ENCODE peak calls at places on chromosome 13, in four cellular contexts. One of them, this sample, is unnamed.
A peak's percentile ranks its signal among the peaks of the same experiment; 100 is the strongest.

GRCh38 chr13:40492511-40492910 is 173.9 kb downstream of the FOXO1 start:
- DNase-seq in CD8-positive, alpha-beta T cell: no peak
- DNase-seq in esophagus squamous epithelium: no peak
- DNase-seq in stomach: no peak
- DNase-seq in this sample: no peak

GRCh38 chr13:51154029-51154555 is 43.0 kb upstream of the C13orf42 start:
- DNase-seq in CD8-positive, alpha-beta T cell: no peak
- DNase-seq in esophagus squamous epithelium: no peak
- DNase-seq in stomach: no peak
- DNase-seq in this sample: no peak

GRCh38 chr13:110467516-110467915 is 94.0 kb downstream of the RAB20 start:
- DNase-seq in CD8-positive, alpha-beta T cell: no peak
- DNase-seq in esophagus squamous epithelium: no peak
- DNase-seq in stomach: no peak
- DNase-seq in this sample: no peak

GRCh38 chr13:98143157-98143553 is 261 bp downstream of the FARP1 start:
- DNase-seq in CD8-positive, alpha-beta T cell: no peak
- DNase-seq in esophagus squamous epithelium: no peak
- DNase-seq in stomach: no peak
- DNase-seq in this sample: no peak

GRCh38 chr13:61960981-61961380 is 545.3 kb upstream of the PCDH20 start:
- DNase-seq in CD8-positive, alpha-beta T cell: no peak
- DNase-seq in esophagus squamous epithelium: no peak
- DNase-seq in stomach: no peak
- DNase-seq in this sample: no peak

GRCh38 chr13:37216340-37216739 is 110.9 kb upstream of the CSNK1A1L start:
- DNase-seq in CD8-positive, alpha-beta T cell: no peak
- DNase-seq in esophagus squamous epithelium: no peak
- DNase-seq in stomach: no peak
- DNase-seq in this sample: no peak

GRCh38 chr13:44347301-44347700 is 26.3 kb upstream of the SERP2 start:
- DNase-seq in CD8-positive, alpha-beta T cell: no peak
- DNase-seq in esophagus squamous epithelium: no peak
- DNase-seq in stomach: no peak
- DNase-seq in this sample: no peak

GRCh38 chr13:34172048-34172447 is 354.1 kb downstream of the RFC3 start:
- DNase-seq in CD8-positive, alpha-beta T cell: no peak
- DNase-seq in esophagus squamous epithelium: no peak
- DNase-seq in stomach: no peak
- DNase-seq in this sample: no peak

GRCh38 chr13:93180376-93180966 is 46.1 kb upstream of the GPC6 start:
- DNase-seq in CD8-positive, alpha-beta T cell: no peak
- DNase-seq in esophagus squamous epithelium: no peak
- DNase-seq in stomach: no peak
- DNase-seq in this sample: no peak

GRCh38 chr13:61728468-61728867 is 312.8 kb upstream of the PCDH20 start:
- DNase-seq in CD8-positive, alpha-beta T cell: no peak
- DNase-seq in esophagus squamous epithelium: no peak
- DNase-seq in stomach: no peak
- DNase-seq in this sample: no peak

GRCh38 chr13:110676511-110677204 is 29.3 kb downstream of the CARS2 start:
- DNase-seq in CD8-positive, alpha-beta T cell: no peak
- DNase-seq in esophagus squamous epithelium: no peak
- DNase-seq in stomach: no peak
- DNase-seq in this sample: no peak

GRCh38 chr13:101624210-101624922 is 171.9 kb downstream of the ITGBL1 start:
- DNase-seq in CD8-positive, alpha-beta T cell: no peak
- DNase-seq in esophagus squamous epithelium: no peak
- DNase-seq in stomach: no peak
- DNase-seq in this sample: no peak

GRCh38 chr13:42041017-42041683 is 7.3 kb upstream of the DGKH start:
- DNase-seq in CD8-positive, alpha-beta T cell: peak; percentile 55
- DNase-seq in esophagus squamous epithelium: no peak
- DNase-seq in stomach: peak; percentile 60
- DNase-seq in this sample: no peak
- TF ChIP-seq CTCF in CD8-positive, alpha-beta T cell: no peak
- TF ChIP-seq CTCF in esophagus squamous epithelium: no peak
- TF ChIP-seq CTCF in stomach: no peak
- TF ChIP-seq CTCF in this sample: no peak

DNA sequence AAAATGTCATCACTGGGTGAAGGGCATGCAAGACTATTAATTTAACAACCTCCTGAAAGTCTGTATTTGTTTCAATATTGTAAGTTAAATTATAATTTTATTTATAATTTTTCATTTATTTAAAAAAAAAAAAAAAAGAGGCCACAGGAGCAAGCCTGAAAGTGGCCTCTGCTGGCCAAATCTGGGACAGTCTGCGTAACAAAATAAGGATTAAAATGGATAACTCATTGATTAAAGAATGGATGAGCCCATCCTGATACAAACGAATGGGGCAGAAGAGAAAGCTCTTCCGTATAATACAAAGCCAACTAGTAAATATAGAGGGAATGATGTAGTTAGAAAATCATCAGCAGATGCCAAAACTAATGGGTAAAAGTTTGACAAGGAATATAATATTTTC is 36.2 kb downstream of the SUCLA2 start:
- DNase-seq in CD8-positive, alpha-beta T cell: no peak
- DNase-seq in esophagus squamous epithelium: no peak
- DNase-seq in stomach: no peak
- DNase-seq in this sample: no peak
- H3K9me3 ChIP-seq in CD8-positive, alpha-beta T cell: no peaks in the 10 kb centered on the region
- H3K9me3 ChIP-seq in esophagus squamous epithelium: peaks cover 10% of the 10 kb centered on the region
- H3K9me3 ChIP-seq in stomach: no peaks in the 10 kb centered on the region
- H3K9me3 ChIP-seq in this sample: no peaks in the 10 kb centered on the region

GRCh38 chr13:29457299-29457698 is 138.2 kb downstream of the SLC7A1 start:
- DNase-seq in CD8-positive, alpha-beta T cell: no peak
- DNase-seq in esophagus squamous epithelium: no peak
- DNase-seq in stomach: no peak
- DNase-seq in this sample: no peak

GRCh38 chr13:29452773-29453574 is 142.5 kb downstream of the SLC7A1 start:
- DNase-seq in CD8-positive, alpha-beta T cell: no peak
- DNase-seq in esophagus squamous epithelium: no peak
- DNase-seq in stomach: no peak
- DNase-seq in this sample: no peak

GRCh38 chr13:29453657-29454056 is 141.8 kb downstream of the SLC7A1 start:
- DNase-seq in CD8-positive, alpha-beta T cell: no peak
- DNase-seq in esophagus squamous epithelium: no peak
- DNase-seq in stomach: no peak
- DNase-seq in this sample: no peak

GRCh38 chr13:29456419-29456818 is 139.1 kb downstream of the SLC7A1 start:
- DNase-seq in CD8-positive, alpha-beta T cell: no peak
- DNase-seq in esophagus squamous epithelium: no peak
- DNase-seq in stomach: no peak
- DNase-seq in this sample: no peak

DNA sequence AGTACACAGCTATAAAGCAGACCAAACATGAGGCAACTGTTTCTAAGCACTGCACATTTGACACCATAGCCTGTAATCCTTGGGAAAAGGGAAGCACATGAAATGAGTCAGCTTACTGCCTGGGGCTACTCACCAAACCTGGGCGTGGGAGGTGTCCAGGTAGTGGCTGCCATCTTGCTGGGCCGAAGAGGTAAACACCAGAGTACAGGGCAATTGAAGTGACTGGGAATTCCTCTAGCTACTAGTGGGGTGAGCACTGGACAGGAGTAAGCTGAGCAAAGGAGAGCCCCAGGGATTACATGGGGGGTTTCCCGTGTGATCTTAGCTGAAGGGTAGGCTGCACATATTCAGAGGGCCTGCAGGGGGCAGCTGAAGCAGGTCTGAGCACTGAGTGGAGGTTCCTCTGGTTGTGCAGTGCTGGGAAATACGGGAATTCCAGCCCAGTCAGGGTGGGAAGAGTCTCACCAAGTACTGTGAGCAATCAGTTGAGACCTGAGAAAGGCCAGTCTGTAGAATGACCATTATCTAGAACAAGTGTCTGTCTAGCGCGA is 140.5 kb downstream of the SLC7A1 start:
- DNase-seq in CD8-positive, alpha-beta T cell: no peak
- DNase-seq in esophagus squamous epithelium: no peak
- DNase-seq in stomach: no peak
- DNase-seq in this sample: no peak
- TF ChIP-seq CTCF in CD8-positive, alpha-beta T cell: no peak
- TF ChIP-seq CTCF in esophagus squamous epithelium: peak; percentile 31
- TF ChIP-seq CTCF in stomach: no peak
- TF ChIP-seq CTCF in this sample: no peak

DNA sequence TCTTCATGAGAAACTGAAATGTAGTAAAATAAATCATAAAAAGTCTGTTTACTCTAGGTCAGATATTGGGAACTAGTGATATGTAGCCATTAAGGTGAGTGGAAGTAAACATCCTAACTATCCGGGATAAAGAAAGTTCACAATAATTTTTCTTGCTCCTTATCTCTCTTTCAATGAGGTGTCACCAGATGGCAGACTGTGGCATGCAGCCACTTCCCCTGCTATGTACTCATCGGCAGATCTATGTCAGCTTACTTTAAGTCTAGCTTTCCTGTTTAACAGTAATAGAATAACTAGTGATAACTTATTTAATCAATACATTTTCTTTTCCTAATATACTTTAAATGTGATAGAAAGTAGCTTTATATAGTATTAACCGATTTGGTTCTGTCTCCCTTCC is 181.9 kb downstream of the NDFIP2 start:
- DNase-seq in CD8-positive, alpha-beta T cell: no peak
- DNase-seq in esophagus squamous epithelium: no peak
- DNase-seq in stomach: no peak
- DNase-seq in this sample: no peak
- H3K9me3 ChIP-seq in CD8-positive, alpha-beta T cell: no peaks in the 10 kb centered on the region
- H3K9me3 ChIP-seq in esophagus squamous epithelium: no peaks in the 10 kb centered on the region
- H3K9me3 ChIP-seq in stomach: no peaks in the 10 kb centered on the region
- H3K9me3 ChIP-seq in this sample: no peaks in the 10 kb centered on the region

DNA sequence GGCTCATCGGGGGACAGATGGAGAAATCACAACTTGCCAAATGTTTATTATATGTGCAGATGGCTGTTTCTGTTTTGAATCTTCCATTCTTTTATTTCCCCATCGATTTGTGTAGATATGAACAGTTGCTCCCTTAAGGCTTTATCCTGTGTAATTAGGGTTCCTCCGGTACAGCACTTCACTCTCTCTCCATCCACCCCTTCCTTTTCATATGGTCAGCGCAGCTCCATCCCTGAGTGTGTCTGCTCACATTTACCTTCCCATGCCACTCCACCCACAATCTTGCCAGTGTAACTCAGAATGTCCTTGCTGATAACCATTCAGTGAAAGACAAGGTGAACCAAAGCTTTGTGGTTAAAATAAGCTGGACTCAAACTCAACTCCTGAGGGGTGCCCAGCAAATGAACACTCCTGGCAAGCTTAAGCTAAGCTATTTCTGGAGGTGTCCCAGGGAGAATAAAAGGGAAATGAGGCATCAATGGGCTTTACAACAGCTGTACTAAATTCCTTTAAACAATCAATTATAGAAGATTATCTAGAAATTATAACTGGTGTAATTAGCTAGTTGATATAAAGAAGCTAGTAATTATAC is 51.3 kb downstream of the TBC1D4 start:
- DNase-seq in CD8-positive, alpha-beta T cell: no peak
- DNase-seq in esophagus squamous epithelium: no peak
- DNase-seq in stomach: no peak
- DNase-seq in this sample: no peak
- TF ChIP-seq CTCF in CD8-positive, alpha-beta T cell: no peak
- TF ChIP-seq CTCF in esophagus squamous epithelium: no peak
- TF ChIP-seq CTCF in stomach: no peak
- TF ChIP-seq CTCF in this sample: no peak

GRCh38 chr13:26987614-26988013 is 184.0 kb downstream of the USP12 start:
- DNase-seq in CD8-positive, alpha-beta T cell: no peak
- DNase-seq in esophagus squamous epithelium: no peak
- DNase-seq in stomach: no peak
- DNase-seq in this sample: no peak

GRCh38 chr13:26984337-26984736 is 187.3 kb downstream of the USP12 start:
- DNase-seq in CD8-positive, alpha-beta T cell: no peak
- DNase-seq in esophagus squamous epithelium: no peak
- DNase-seq in stomach: no peak
- DNase-seq in this sample: no peak

GRCh38 chr13:26988059-26988769 is 183.4 kb downstream of the USP12 start:
- DNase-seq in CD8-positive, alpha-beta T cell: no peak
- DNase-seq in esophagus squamous epithelium: no peak
- DNase-seq in stomach: no peak
- DNase-seq in this sample: peak; percentile 40

GRCh38 chr13:26983533-26984315 is 187.9 kb downstream of the USP12 start:
- DNase-seq in CD8-positive, alpha-beta T cell: no peak
- DNase-seq in esophagus squamous epithelium: no peak
- DNase-seq in stomach: no peak
- DNase-seq in this sample: no peak

DNA sequence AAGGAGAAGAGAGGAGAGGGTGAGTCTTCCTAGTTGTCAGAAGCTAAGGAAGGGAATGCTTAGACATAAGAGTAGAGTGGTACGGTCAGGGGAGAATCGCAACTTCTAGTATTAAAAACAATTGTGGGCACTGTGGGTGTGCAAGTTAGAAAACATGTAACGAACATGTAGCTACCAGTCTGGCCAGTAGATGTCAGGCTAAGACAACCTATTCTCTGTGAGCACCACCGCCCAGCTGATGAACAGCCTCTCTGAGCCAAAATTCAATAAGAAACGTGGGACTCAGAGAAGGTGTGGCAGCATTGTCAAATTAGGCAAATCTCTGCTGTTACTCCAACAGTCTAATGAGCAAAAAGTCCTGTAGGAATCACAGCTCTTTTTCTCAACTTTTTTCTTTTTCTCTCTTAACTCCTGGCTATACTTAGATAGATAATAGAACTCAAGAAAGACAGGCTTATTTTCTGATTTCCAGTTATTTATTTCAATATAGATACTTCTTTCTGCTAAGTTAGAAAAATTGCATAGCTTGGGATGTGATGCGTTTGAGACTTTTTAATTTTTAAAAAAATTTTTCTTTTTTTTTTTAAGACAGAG is 186.2 kb downstream of the USP12 start:
- DNase-seq in CD8-positive, alpha-beta T cell: peak; percentile 78
- DNase-seq in esophagus squamous epithelium: no peak
- DNase-seq in stomach: peak; percentile 78
- DNase-seq in this sample: peak; percentile 77
- H3K9me3 ChIP-seq in CD8-positive, alpha-beta T cell: no peaks in the 10 kb centered on the region
- H3K9me3 ChIP-seq in esophagus squamous epithelium: no peaks in the 10 kb centered on the region
- H3K9me3 ChIP-seq in stomach: no peaks in the 10 kb centered on the region
- H3K9me3 ChIP-seq in this sample: no peaks in the 10 kb centered on the region

GRCh38 chr13:67855837-67856238 is 625.7 kb upstream of the PCDH9 start:
- DNase-seq in CD8-positive, alpha-beta T cell: no peak
- DNase-seq in esophagus squamous epithelium: no peak
- DNase-seq in stomach: no peak
- DNase-seq in this sample: no peak

GRCh38 chr13:67859904-67860303 is 629.8 kb upstream of the PCDH9 start:
- DNase-seq in CD8-positive, alpha-beta T cell: no peak
- DNase-seq in esophagus squamous epithelium: no peak
- DNase-seq in stomach: no peak
- DNase-seq in this sample: no peak

DNA sequence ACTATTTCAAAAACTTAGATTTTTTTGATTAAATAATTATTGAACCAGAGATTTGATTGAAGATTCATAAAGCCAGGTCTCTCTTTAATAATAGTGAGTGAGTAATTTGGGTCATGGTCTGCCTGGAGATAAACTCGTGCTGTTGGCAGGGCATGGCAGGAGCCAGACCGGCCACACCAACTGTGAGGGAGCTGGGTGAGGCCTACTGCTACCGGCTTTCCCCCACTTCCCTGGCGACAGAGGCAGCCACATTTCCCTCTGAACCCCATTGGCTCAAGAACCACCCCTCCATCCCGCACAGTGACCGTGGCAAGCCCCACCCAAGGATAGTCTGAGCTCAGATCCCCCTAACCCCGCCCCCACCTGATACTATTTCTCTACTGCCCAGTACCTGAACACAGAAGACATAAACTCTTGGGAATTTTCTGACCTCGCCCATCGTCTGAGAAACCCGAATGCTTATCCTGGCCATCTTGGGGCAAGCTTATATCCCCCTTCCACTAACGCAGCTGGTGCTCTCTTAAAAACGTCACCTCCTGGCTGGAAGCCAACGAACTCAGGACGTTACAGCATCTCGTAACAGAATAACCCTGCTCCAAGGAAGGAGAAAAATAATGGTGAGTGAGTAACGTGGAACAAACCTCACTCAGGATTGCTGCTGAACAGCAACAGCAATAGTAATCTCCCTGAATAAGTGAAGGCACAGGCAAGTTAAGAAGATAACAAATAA is 627.6 kb upstream of the PCDH9 start:
- DNase-seq in CD8-positive, alpha-beta T cell: no peak
- DNase-seq in esophagus squamous epithelium: no peak
- DNase-seq in stomach: no peak
- DNase-seq in this sample: no peak
- TF ChIP-seq CTCF in CD8-positive, alpha-beta T cell: no peak
- TF ChIP-seq CTCF in esophagus squamous epithelium: no peak
- TF ChIP-seq CTCF in stomach: no peak
- TF ChIP-seq CTCF in this sample: no peak